ENCODE peak calls at places on chromosome 20, in ten cellular contexts. P, M, Y, H, E, T, G, S, V and R are unnamed samples.

GRCh38 chr20:62937353-62938104 is 418 bp upstream of the GID8 start:
- DNase-seq in M (peak), G (peak), S (peak), Y (peak), P (peak), V (peak), E (peak), H (peak), T (peak), R (peak)

GRCh38 chr20:33105336-33105924 is 26.0 kb downstream of the BPIFB4 start:
- DNase-seq in G (no peak), V (no peak), E (no peak), T (no peak), P (no peak), H (no peak), S (no peak), M (no peak), Y (no peak), R (no peak)

GRCh38 chr20:45772693-45773092 is 19.0 kb downstream of the WFDC3 start:
- DNase-seq in E (no peak), P (no peak), M (no peak), G (no peak), Y (no peak), V (no peak), S (no peak), T (no peak), H (no peak), R (no peak)

GRCh38 chr20:5919634-5920544 is 30.4 kb downstream of the TRMT6 start:
- DNase-seq in H (no peak), G (no peak), S (no peak), P (no peak), M (no peak), V (no peak), T (no peak), Y (no peak), E (no peak), R (no peak)

GRCh38 chr20:50152394-50153152 is 950 bp downstream of the PEDS1 start:
- DNase-seq in M (no peak), H (no peak), T (no peak), E (no peak), G (peak), Y (no peak), P (no peak), V (peak), S (peak), R (no peak)

GRCh38 chr20:50561379-50562078 is 51.3 kb downstream of the PTPN1 start:
- DNase-seq in P (peak), S (peak), G (peak), M (no peak), E (no peak), H (peak), Y (no peak), V (no peak), T (no peak), R (no peak)

GRCh38 chr20:4076671-4077070 is 61.3 kb upstream of the RNF24 start:
- DNase-seq in T (no peak), P (no peak), E (no peak), V (no peak), M (no peak), Y (no peak), G (peak), H (no peak), S (peak), R (no peak)

GRCh38 chr20:431012-431904 is 23.2 kb downstream of the RBCK1 start:
- DNase-seq in T (peak), P (peak), H (no peak), M (peak), E (no peak), Y (no peak), V (peak), S (peak), G (peak), R (peak)

GRCh38 chr20:25361287-25361683 is 29.4 kb downstream of the ABHD12 start:
- DNase-seq in G (peak), E (no peak), T (no peak), Y (no peak), V (no peak), P (no peak), S (no peak), M (no peak), H (no peak), R (no peak)

GRCh38 chr20:37907677-37908397 is 4.9 kb downstream of the VSTM2L start:
- DNase-seq in V (peak), T (no peak), H (no peak), G (peak), E (no peak), S (no peak), Y (no peak), M (no peak), P (peak), R (peak)

GRCh38 chr20:1722513-1723050 is 65.0 kb upstream of the SIRPG start:
- DNase-seq in H (no peak), P (no peak), S (no peak), G (no peak), E (no peak), T (no peak), V (peak), M (no peak), Y (no peak), R (no peak)

GRCh38 chr20:53935353-53936084 is 134.9 kb downstream of the BCAS1 start:
- DNase-seq in G (no peak), S (no peak), E (no peak), P (no peak), M (no peak), Y (no peak), H (no peak), V (peak), T (no peak), R (no peak)